ENCODE peak calls at places on chromosomes 4 and X, in nine cellular contexts. One of them, this sample, is unnamed.

GRCh38 chrX:150680974-150681373 is 12.2 kb upstream of the MTMR1 start:
- DNase-seq in AG04449: no peak
- DNase-seq in neural crest cell: no peak
- DNase-seq in IMR-90: peak; percentile 34
- DNase-seq in left lung: no peak
- DNase-seq in osteocyte: no peak
- DNase-seq in sigmoid colon: no peak
- DNase-seq in GM10248: peak; percentile 12
- DNase-seq in transverse colon: no peak
- DNase-seq in this sample: no peak

GRCh38 chrX:19627081-19627480 is 111.8 kb upstream of the MAP3K15 start:
- DNase-seq in AG04449: no peak
- DNase-seq in neural crest cell: no peak
- DNase-seq in IMR-90: no peak
- DNase-seq in left lung: no peak
- DNase-seq in osteocyte: no peak
- DNase-seq in sigmoid colon: no peak
- DNase-seq in GM10248: no peak
- DNase-seq in transverse colon: no peak
- DNase-seq in this sample: no peak

GRCh38 chr4:4880492-4880891 is 21.0 kb downstream of the MSX1 start:
- DNase-seq in AG04449: no peak
- DNase-seq in neural crest cell: no peak
- DNase-seq in IMR-90: no peak
- DNase-seq in left lung: no peak
- DNase-seq in osteocyte: no peak
- DNase-seq in sigmoid colon: no peak
- DNase-seq in GM10248: no peak
- DNase-seq in transverse colon: no peak
- DNase-seq in this sample: no peak

GRCh38 chrX:1661048-1661921 is 46.4 kb downstream of the ASMT start:
- DNase-seq in AG04449: no peak
- DNase-seq in neural crest cell: no peak
- DNase-seq in IMR-90: no peak
- DNase-seq in left lung: peak; percentile 83
- DNase-seq in osteocyte: no peak
- DNase-seq in sigmoid colon: no peak
- DNase-seq in GM10248: peak; percentile 94
- DNase-seq in transverse colon: peak; percentile 68
- DNase-seq in this sample: no peak

GRCh38 chr4:1380368-1381151 is 25.7 kb downstream of the NKX1-1 start:
- DNase-seq in AG04449: no peak
- DNase-seq in neural crest cell: no peak
- DNase-seq in IMR-90: no peak
- DNase-seq in left lung: peak; percentile 75
- DNase-seq in osteocyte: no peak
- DNase-seq in sigmoid colon: peak; percentile 62
- DNase-seq in GM10248: no peak
- DNase-seq in transverse colon: no peak
- DNase-seq in this sample: peak; percentile 15

GRCh38 chr4:108512615-108513505 is 107.5 kb upstream of the RPL34 start:
- DNase-seq in AG04449: no peak
- DNase-seq in neural crest cell: peak; percentile 37
- DNase-seq in IMR-90: peak; percentile 66
- DNase-seq in left lung: peak; percentile 28
- DNase-seq in osteocyte: no peak
- DNase-seq in sigmoid colon: no peak
- DNase-seq in GM10248: no peak
- DNase-seq in transverse colon: no peak
- DNase-seq in this sample: peak; percentile 37

GRCh38 chr4:146183209-146183608 is 7.7 kb downstream of the LSM6 start:
- DNase-seq in AG04449: no peak
- DNase-seq in neural crest cell: no peak
- DNase-seq in IMR-90: no peak
- DNase-seq in left lung: no peak
- DNase-seq in osteocyte: no peak
- DNase-seq in sigmoid colon: no peak
- DNase-seq in GM10248: no peak
- DNase-seq in transverse colon: no peak
- DNase-seq in this sample: no peak

GRCh38 chr4:75830906-75831305 is 71.3 kb downstream of the PPEF2 start:
- DNase-seq in AG04449: no peak
- DNase-seq in neural crest cell: no peak
- DNase-seq in IMR-90: no peak
- DNase-seq in left lung: no peak
- DNase-seq in osteocyte: no peak
- DNase-seq in sigmoid colon: no peak
- DNase-seq in GM10248: no peak
- DNase-seq in transverse colon: no peak
- DNase-seq in this sample: no peak

GRCh38 chr4:34261799-34262314 is 1982.5 kb downstream of the ARAP2 start:
- DNase-seq in AG04449: no peak
- DNase-seq in neural crest cell: no peak
- DNase-seq in IMR-90: no peak
- DNase-seq in left lung: no peak
- DNase-seq in osteocyte: no peak
- DNase-seq in sigmoid colon: no peak
- DNase-seq in GM10248: no peak
- DNase-seq in transverse colon: no peak
- DNase-seq in this sample: no peak

GRCh38 chr4:52780206-52780605 is 29.0 kb upstream of the ERVMER34-1 start:
- DNase-seq in AG04449: peak; percentile 5
- DNase-seq in neural crest cell: no peak
- DNase-seq in IMR-90: peak; percentile 57
- DNase-seq in left lung: no peak
- DNase-seq in osteocyte: no peak
- DNase-seq in sigmoid colon: no peak
- DNase-seq in GM10248: no peak
- DNase-seq in transverse colon: no peak
- DNase-seq in this sample: no peak

GRCh38 chr4:150579591-150580234 is 2.2 kb upstream of the MAB21L2 start:
- DNase-seq in AG04449: no peak
- DNase-seq in neural crest cell: peak; percentile 37
- DNase-seq in IMR-90: peak; percentile 43
- DNase-seq in left lung: peak; percentile 78
- DNase-seq in osteocyte: peak; percentile 86
- DNase-seq in sigmoid colon: peak; percentile 82
- DNase-seq in GM10248: no peak
- DNase-seq in transverse colon: no peak
- DNase-seq in this sample: no peak

GRCh38 chr4:123661080-123661737 is 264.6 kb downstream of the SPRY1 start:
- DNase-seq in AG04449: no peak
- DNase-seq in neural crest cell: no peak
- DNase-seq in IMR-90: peak; percentile 33
- DNase-seq in left lung: no peak
- DNase-seq in osteocyte: no peak
- DNase-seq in sigmoid colon: no peak
- DNase-seq in GM10248: no peak
- DNase-seq in transverse colon: no peak
- DNase-seq in this sample: no peak

GRCh38 chrX:8607326-8607725 is 124.6 kb downstream of the ANOS1 start:
- DNase-seq in AG04449: no peak
- DNase-seq in neural crest cell: no peak
- DNase-seq in IMR-90: no peak
- DNase-seq in left lung: no peak
- DNase-seq in osteocyte: no peak
- DNase-seq in sigmoid colon: no peak
- DNase-seq in GM10248: no peak
- DNase-seq in transverse colon: no peak
- DNase-seq in this sample: no peak

DNA sequence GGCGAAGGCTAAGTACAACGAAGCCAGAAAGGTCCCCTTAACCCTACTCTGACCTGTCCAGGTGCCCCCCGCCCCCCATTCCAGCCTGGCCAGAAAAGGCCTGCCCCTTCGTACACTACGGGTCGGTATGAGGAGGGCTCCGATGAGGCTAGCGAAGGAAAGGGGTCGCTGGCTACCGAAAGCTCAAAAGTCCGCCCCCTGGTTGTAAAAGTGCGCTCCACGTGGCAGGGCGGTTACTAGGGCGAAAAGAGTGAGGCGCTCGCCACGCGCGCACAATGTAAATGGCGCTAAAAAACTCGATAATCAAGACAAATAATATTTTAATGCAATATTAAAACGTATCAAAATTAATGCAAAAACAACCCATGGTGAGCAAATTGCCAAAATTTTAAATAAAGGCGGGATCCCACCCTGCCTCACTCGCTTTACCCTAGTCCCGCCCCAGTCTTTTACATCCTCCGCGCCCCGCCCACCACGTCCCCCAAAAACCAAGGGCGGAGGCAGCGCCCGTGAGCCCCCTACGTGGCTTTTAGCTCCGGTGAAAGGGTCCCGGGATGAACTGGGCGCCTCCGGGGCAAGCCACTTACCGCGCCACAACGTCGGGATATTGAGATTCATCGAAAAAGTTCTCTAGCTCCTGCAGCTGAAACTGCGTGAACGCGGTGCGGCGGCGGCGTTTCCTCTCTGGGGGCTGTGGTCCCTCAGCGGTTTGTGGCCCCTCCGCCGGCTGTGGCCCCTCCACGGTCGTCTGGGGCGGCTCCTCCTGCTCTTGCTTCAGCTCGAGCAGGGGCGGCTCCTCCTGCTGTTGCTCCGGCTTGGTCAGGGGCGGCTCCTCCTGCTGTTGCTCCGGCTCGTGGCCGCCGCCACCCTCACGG is 929 bp downstream of the ESX1 start:
- DNase-seq in AG04449: no peak
- DNase-seq in neural crest cell: peak; percentile 3
- DNase-seq in IMR-90: no peak
- DNase-seq in left lung: no peak
- DNase-seq in osteocyte: no peak
- DNase-seq in sigmoid colon: no peak
- DNase-seq in GM10248: no peak
- DNase-seq in transverse colon: no peak
- DNase-seq in this sample: no peak
- TF ChIP-seq CTCF in AG04449: no peak
- TF ChIP-seq CTCF in neural crest cell: peak; percentile 40
- TF ChIP-seq CTCF in IMR-90: no peak
- TF ChIP-seq CTCF in left lung: no peak
- TF ChIP-seq CTCF in osteocyte: peak; percentile 12
- TF ChIP-seq CTCF in sigmoid colon: no peak
- TF ChIP-seq CTCF in GM10248: no peak
- TF ChIP-seq CTCF in transverse colon: no peak
- TF ChIP-seq CTCF in this sample: no peak

GRCh38 chr4:186472948-186473347 is 82.4 kb downstream of the MTNR1A start:
- DNase-seq in AG04449: no peak
- DNase-seq in neural crest cell: no peak
- DNase-seq in IMR-90: peak; percentile 56
- DNase-seq in left lung: no peak
- DNase-seq in osteocyte: no peak
- DNase-seq in sigmoid colon: no peak
- DNase-seq in GM10248: no peak
- DNase-seq in transverse colon: no peak
- DNase-seq in this sample: no peak
- TF ChIP-seq CTCF in AG04449: peak; percentile 44
- TF ChIP-seq CTCF in neural crest cell: peak; percentile 76
- TF ChIP-seq CTCF in IMR-90: peak; percentile 64
- TF ChIP-seq CTCF in left lung: peak; percentile 55
- TF ChIP-seq CTCF in osteocyte: peak; percentile 74
- TF ChIP-seq CTCF in sigmoid colon: peak; percentile 47
- TF ChIP-seq CTCF in GM10248: peak; percentile 24
- TF ChIP-seq CTCF in transverse colon: peak; percentile 50
- TF ChIP-seq CTCF in this sample: peak; percentile 85

DNA sequence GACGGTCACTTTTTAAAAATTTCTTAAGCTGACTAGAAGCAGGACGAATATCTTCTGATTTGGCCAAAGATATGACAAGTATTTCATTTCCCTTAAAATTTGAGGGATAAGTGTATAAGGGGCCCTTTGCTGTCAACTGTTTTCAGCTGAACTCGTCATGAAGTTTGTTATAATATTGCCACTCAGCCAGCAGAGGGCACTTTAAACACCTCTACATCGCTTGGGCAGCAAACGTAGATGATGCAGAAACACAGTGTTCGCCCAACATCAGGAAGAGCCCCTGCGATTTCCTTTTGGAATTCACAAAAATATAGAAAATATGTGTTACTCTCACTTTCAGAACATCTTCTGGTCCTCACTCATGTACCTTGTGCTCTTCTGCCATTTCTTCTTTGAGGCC is 435.7 kb upstream of the FMR1 start:
- DNase-seq in AG04449: no peak
- DNase-seq in neural crest cell: peak; percentile 1
- DNase-seq in IMR-90: no peak
- DNase-seq in left lung: no peak
- DNase-seq in osteocyte: no peak
- DNase-seq in sigmoid colon: no peak
- DNase-seq in GM10248: peak; percentile 1
- DNase-seq in transverse colon: peak; percentile 7
- DNase-seq in this sample: no peak
- TF ChIP-seq CTCF in AG04449: no peak
- TF ChIP-seq CTCF in neural crest cell: peak; percentile 57
- TF ChIP-seq CTCF in IMR-90: peak; percentile 12
- TF ChIP-seq CTCF in left lung: no peak
- TF ChIP-seq CTCF in osteocyte: peak; percentile 34
- TF ChIP-seq CTCF in sigmoid colon: no peak
- TF ChIP-seq CTCF in GM10248: peak; percentile 19
- TF ChIP-seq CTCF in transverse colon: no peak
- TF ChIP-seq CTCF in this sample: no peak

GRCh38 chrX:35101901-35102300 is 159.3 kb downstream of the FAM47B start:
- DNase-seq in AG04449: no peak
- DNase-seq in neural crest cell: no peak
- DNase-seq in IMR-90: peak; percentile 28
- DNase-seq in left lung: no peak
- DNase-seq in osteocyte: no peak
- DNase-seq in sigmoid colon: no peak
- DNase-seq in GM10248: no peak
- DNase-seq in transverse colon: no peak
- DNase-seq in this sample: no peak

DNA sequence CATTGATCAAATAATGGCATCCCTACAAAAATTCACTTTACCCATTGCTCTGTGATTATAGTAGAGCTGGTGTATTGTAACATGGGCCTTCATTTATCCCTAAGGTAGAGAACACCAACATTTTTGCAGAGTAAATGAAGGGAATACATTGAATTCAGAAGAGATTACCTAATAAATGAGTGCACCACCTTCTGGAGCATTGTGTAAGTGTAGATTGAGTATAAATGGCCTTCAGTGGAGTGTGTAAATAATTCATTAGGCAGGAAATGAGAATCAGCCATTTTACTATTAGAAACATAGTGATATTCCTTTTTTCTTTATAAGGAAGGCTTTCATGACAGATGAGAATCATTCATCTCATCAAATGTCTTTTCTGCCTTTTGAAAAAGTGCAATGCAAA is 155.8 kb downstream of the FAM47B start:
- DNase-seq in AG04449: no peak
- DNase-seq in neural crest cell: no peak
- DNase-seq in IMR-90: no peak
- DNase-seq in left lung: no peak
- DNase-seq in osteocyte: no peak
- DNase-seq in sigmoid colon: no peak
- DNase-seq in GM10248: no peak
- DNase-seq in transverse colon: no peak
- DNase-seq in this sample: no peak
- TF ChIP-seq CTCF in AG04449: no peak
- TF ChIP-seq CTCF in neural crest cell: no peak
- TF ChIP-seq CTCF in IMR-90: no peak
- TF ChIP-seq CTCF in left lung: no peak
- TF ChIP-seq CTCF in osteocyte: peak; percentile 33
- TF ChIP-seq CTCF in sigmoid colon: no peak
- TF ChIP-seq CTCF in GM10248: no peak
- TF ChIP-seq CTCF in transverse colon: no peak
- TF ChIP-seq CTCF in this sample: no peak

This sample was measured in mesothelial cell of epicardium.